ENCODE peak calls at places on chromosomes 6 and 20, in eight cellular contexts. One of them, this sample, is unnamed.

GRCh38 chr20:23244207-23244915 is 106.2 kb upstream of the NXT1 start:
- DNase-seq in HFF-Myc: no peak
- DNase-seq in brain microvascular endothelial cell: no peak
- DNase-seq in ovary: no peak
- DNase-seq in kidney: no peak
- DNase-seq in cardiac fibroblast: peak
- DNase-seq in transverse colon: no peak
- DNase-seq in Panc1: no peak
- DNase-seq in this sample: no peak

GRCh38 chr20:63732118-63733095 is 4.1 kb upstream of the LIME1 start:
- DNase-seq in brain microvascular endothelial cell: no peak
- DNase-seq in ovary: no peak
- DNase-seq in Panc1: no peak
- DNase-seq in transverse colon: no peak
- DNase-seq in cardiac fibroblast: no peak
- DNase-seq in HFF-Myc: no peak
- DNase-seq in kidney: no peak
- DNase-seq in this sample: no peak

GRCh38 chr20:40690836-40691565 is 2.0 kb upstream of the MAFB start:
- DNase-seq in ovary: peak
- DNase-seq in brain microvascular endothelial cell: no peak
- DNase-seq in HFF-Myc: no peak
- DNase-seq in transverse colon: no peak
- DNase-seq in kidney: no peak
- DNase-seq in Panc1: no peak
- DNase-seq in cardiac fibroblast: no peak
- DNase-seq in this sample: no peak

GRCh38 chr6:128512296-128512695 is 8.1 kb downstream of the PTPRK start:
- DNase-seq in Panc1: no peak
- DNase-seq in ovary: no peak
- DNase-seq in transverse colon: no peak
- DNase-seq in kidney: no peak
- DNase-seq in cardiac fibroblast: no peak
- DNase-seq in brain microvascular endothelial cell: no peak
- DNase-seq in HFF-Myc: no peak
- DNase-seq in this sample: no peak

GRCh38 chr20:50034567-50035170 is 51.9 kb downstream of the SNAI1 start:
- DNase-seq in ovary: no peak
- DNase-seq in HFF-Myc: no peak
- DNase-seq in kidney: no peak
- DNase-seq in transverse colon: no peak
- DNase-seq in brain microvascular endothelial cell: no peak
- DNase-seq in cardiac fibroblast: peak
- DNase-seq in Panc1: no peak
- DNase-seq in this sample: peak

GRCh38 chr6:108651287-108651686 is 90.6 kb downstream of the FOXO3 start:
- DNase-seq in brain microvascular endothelial cell: no peak
- DNase-seq in kidney: no peak
- DNase-seq in transverse colon: no peak
- DNase-seq in ovary: no peak
- DNase-seq in cardiac fibroblast: no peak
- DNase-seq in HFF-Myc: no peak
- DNase-seq in Panc1: no peak
- DNase-seq in this sample: peak

GRCh38 chr20:21027569-21027968 is 78.6 kb downstream of the LINC00237 start:
- DNase-seq in Panc1: no peak
- DNase-seq in transverse colon: no peak
- DNase-seq in cardiac fibroblast: no peak
- DNase-seq in HFF-Myc: no peak
- DNase-seq in brain microvascular endothelial cell: no peak
- DNase-seq in ovary: no peak
- DNase-seq in kidney: no peak
- DNase-seq in this sample: peak

GRCh38 chr6:116304538-116305097 is 24.9 kb upstream of the TSPYL1 start:
- DNase-seq in HFF-Myc: no peak
- DNase-seq in brain microvascular endothelial cell: no peak
- DNase-seq in transverse colon: no peak
- DNase-seq in cardiac fibroblast: no peak
- DNase-seq in Panc1: no peak
- DNase-seq in ovary: no peak
- DNase-seq in kidney: no peak
- DNase-seq in this sample: no peak

GRCh38 chr20:9061434-9061833 is 7.5 kb upstream of the PLCB4 start:
- DNase-seq in HFF-Myc: no peak
- DNase-seq in brain microvascular endothelial cell: no peak
- DNase-seq in kidney: no peak
- DNase-seq in Panc1: no peak
- DNase-seq in ovary: no peak
- DNase-seq in transverse colon: no peak
- DNase-seq in cardiac fibroblast: no peak
- DNase-seq in this sample: no peak

GRCh38 chr6:4585682-4586468 is 190.3 kb upstream of the CDYL start:
- DNase-seq in cardiac fibroblast: no peak
- DNase-seq in ovary: no peak
- DNase-seq in Panc1: no peak
- DNase-seq in transverse colon: no peak
- DNase-seq in kidney: no peak
- DNase-seq in brain microvascular endothelial cell: no peak
- DNase-seq in HFF-Myc: no peak
- DNase-seq in this sample: no peak

GRCh38 chr6:110183292-110183691 is 3.1 kb downstream of the CDC40 start:
- DNase-seq in transverse colon: no peak
- DNase-seq in cardiac fibroblast: no peak
- DNase-seq in brain microvascular endothelial cell: no peak
- DNase-seq in kidney: no peak
- DNase-seq in Panc1: no peak
- DNase-seq in HFF-Myc: no peak
- DNase-seq in ovary: no peak
- DNase-seq in this sample: no peak

GRCh38 chr6:163449076-163449475 is 34.6 kb downstream of the QKI start:
- DNase-seq in ovary: no peak
- DNase-seq in HFF-Myc: no peak
- DNase-seq in brain microvascular endothelial cell: no peak
- DNase-seq in kidney: no peak
- DNase-seq in transverse colon: no peak
- DNase-seq in cardiac fibroblast: no peak
- DNase-seq in Panc1: no peak
- DNase-seq in this sample: no peak

GRCh38 chr20:54172856-54173652 is 732 bp downstream of the CYP24A1 start:
- DNase-seq in brain microvascular endothelial cell: no peak
- DNase-seq in Panc1: no peak
- DNase-seq in transverse colon: no peak
- DNase-seq in cardiac fibroblast: no peak
- DNase-seq in kidney: peak
- DNase-seq in ovary: no peak
- DNase-seq in HFF-Myc: no peak
- DNase-seq in this sample: peak

GRCh38 chr20:62031462-62032092 is 34.1 kb downstream of the TAF4 start:
- DNase-seq in kidney: peak
- DNase-seq in Panc1: no peak
- DNase-seq in ovary: no peak
- DNase-seq in transverse colon: no peak
- DNase-seq in cardiac fibroblast: no peak
- DNase-seq in HFF-Myc: no peak
- DNase-seq in brain microvascular endothelial cell: no peak
- DNase-seq in this sample: no peak

GRCh38 chr20:61925555-61926252 is 140.0 kb downstream of the TAF4 start:
- DNase-seq in kidney: peak
- DNase-seq in cardiac fibroblast: peak
- DNase-seq in HFF-Myc: no peak
- DNase-seq in Panc1: no peak
- DNase-seq in brain microvascular endothelial cell: peak
- DNase-seq in ovary: no peak
- DNase-seq in transverse colon: no peak
- DNase-seq in this sample: peak

GRCh38 chr20:50516180-50516934 is 6.2 kb downstream of the PTPN1 start:
- DNase-seq in ovary: no peak
- DNase-seq in cardiac fibroblast: no peak
- DNase-seq in kidney: no peak
- DNase-seq in brain microvascular endothelial cell: no peak
- DNase-seq in Panc1: no peak
- DNase-seq in transverse colon: no peak
- DNase-seq in HFF-Myc: no peak
- DNase-seq in this sample: no peak

DNA sequence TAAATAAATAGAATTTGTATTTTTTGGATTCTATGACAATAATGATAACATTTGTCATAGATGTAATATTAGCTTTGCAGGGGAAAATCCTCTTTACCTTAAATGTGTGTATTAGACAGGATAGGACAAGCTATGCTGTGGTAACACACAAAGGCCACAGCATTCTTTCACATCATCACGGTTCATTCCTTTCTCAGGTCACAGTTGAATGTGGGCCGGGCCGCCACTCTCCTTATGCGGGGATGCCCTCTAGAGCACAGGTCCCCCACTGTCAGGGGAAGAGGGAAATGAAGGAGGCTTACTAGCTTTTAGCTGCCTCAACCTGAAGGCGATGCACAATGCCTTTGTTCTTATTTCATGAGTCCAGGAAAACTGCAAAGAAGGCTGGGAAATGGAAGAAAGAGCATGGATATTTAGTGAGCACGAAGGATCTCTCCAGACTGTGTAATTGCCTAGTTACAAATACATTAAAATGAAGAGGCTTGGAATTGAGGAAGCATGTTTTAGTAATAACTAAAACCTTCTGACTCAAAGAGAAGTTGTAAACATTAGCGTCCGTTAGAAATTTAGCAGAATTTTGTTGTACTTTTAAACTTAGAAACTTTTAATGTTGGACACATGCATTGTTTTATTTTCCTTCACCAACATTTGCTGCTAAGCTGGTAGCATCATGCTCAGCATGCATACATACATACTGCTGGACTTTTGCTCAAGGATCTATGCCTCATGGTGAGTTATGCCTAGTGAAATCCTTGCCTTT is 248.9 kb upstream of the FOXQ1 start:
- DNase-seq in ovary: no peak
- DNase-seq in kidney: no peak
- DNase-seq in cardiac fibroblast: no peak
- DNase-seq in Panc1: no peak
- DNase-seq in HFF-Myc: no peak
- DNase-seq in brain microvascular endothelial cell: no peak
- DNase-seq in transverse colon: no peak
- DNase-seq in this sample: peak
- TF ChIP-seq CTCF in ovary: no peak
- TF ChIP-seq CTCF in kidney: no peak
- TF ChIP-seq CTCF in cardiac fibroblast: no peak
- TF ChIP-seq CTCF in Panc1: peak
- TF ChIP-seq CTCF in HFF-Myc: peak
- TF ChIP-seq CTCF in brain microvascular endothelial cell: no peak
- TF ChIP-seq CTCF in transverse colon: no peak
- TF ChIP-seq CTCF in this sample: no peak

DNA sequence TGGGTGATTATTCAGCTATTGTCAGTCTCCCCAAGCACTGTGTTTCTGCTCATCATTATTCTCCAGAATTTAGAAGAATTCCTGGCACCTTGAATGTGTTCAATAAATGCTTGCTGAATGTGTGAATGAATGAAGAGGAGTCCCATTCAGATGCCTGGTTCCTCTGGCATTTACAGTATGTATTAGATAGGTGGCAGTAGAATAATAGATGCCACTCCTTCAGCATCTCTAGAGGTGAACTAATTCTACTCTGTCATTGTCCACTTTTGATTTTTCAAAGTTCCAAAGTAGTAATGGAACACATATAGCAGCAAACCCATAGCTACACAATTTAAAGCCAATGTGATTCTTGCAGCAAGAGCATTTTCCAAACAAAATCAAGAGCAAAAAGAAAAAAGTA is 118.9 kb upstream of the CEP162 start:
- DNase-seq in brain microvascular endothelial cell: no peak
- DNase-seq in kidney: no peak
- DNase-seq in HFF-Myc: no peak
- DNase-seq in Panc1: no peak
- DNase-seq in transverse colon: no peak
- DNase-seq in ovary: no peak
- DNase-seq in cardiac fibroblast: peak
- DNase-seq in this sample: peak
- TF ChIP-seq CTCF in brain microvascular endothelial cell: peak
- TF ChIP-seq CTCF in kidney: no peak
- TF ChIP-seq CTCF in HFF-Myc: peak
- TF ChIP-seq CTCF in Panc1: peak
- TF ChIP-seq CTCF in transverse colon: no peak
- TF ChIP-seq CTCF in ovary: no peak
- TF ChIP-seq CTCF in cardiac fibroblast: peak
- TF ChIP-seq CTCF in this sample: peak

DNA sequence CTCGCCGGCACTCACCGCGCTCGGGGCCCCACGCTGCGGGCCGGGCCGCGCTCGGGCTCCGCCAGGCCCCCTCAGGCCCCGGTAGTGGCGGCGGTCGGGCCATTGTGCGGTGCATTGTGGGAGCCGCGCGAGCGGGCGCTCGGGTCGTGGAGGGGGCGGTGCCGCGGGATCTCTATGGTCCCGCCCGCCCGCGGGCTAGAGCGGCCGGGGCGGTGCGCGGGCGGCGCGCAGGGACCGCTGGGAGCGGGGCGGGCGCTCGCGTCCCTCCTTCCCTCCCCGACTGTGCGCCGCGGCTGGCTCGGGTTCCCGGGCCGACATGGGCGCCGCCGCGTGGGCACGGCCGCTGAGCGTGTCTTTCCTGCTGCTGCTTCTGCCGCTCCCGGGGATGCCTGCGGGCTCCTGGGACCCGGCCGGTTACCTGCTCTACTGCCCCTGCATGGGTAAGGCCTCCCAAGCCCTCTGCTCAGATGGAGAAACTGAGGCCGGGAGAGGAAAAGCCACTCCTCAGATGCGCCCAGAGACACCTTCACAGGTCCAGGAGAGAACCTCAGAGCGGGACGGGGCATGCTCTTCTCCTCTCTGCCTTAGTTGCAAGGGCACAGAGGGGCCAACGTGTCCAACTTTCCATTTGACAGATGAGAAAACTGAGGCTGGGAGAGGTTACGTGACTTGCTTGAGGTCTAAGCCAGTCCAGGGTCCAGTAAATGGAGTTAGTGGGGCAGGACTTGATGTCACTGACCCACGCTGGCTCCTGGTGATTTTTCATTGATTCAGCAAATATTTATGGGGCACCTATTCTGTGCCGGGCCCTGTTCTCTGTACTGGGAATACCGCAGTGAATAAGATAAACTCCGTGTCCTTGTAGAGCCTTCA is at the start of the genes PLAGL2 and POFUT1:
- DNase-seq in cardiac fibroblast: peak
- DNase-seq in Panc1: peak
- DNase-seq in transverse colon: peak
- DNase-seq in HFF-Myc: no peak
- DNase-seq in ovary: peak
- DNase-seq in kidney: peak
- DNase-seq in brain microvascular endothelial cell: peak
- DNase-seq in this sample: peak
- TF ChIP-seq CTCF in cardiac fibroblast: no peak
- TF ChIP-seq CTCF in Panc1: no peak
- TF ChIP-seq CTCF in transverse colon: peak
- TF ChIP-seq CTCF in HFF-Myc: no peak
- TF ChIP-seq CTCF in ovary: peak
- TF ChIP-seq CTCF in kidney: peak
- TF ChIP-seq CTCF in brain microvascular endothelial cell: no peak
- TF ChIP-seq CTCF in this sample: no peak

DNA sequence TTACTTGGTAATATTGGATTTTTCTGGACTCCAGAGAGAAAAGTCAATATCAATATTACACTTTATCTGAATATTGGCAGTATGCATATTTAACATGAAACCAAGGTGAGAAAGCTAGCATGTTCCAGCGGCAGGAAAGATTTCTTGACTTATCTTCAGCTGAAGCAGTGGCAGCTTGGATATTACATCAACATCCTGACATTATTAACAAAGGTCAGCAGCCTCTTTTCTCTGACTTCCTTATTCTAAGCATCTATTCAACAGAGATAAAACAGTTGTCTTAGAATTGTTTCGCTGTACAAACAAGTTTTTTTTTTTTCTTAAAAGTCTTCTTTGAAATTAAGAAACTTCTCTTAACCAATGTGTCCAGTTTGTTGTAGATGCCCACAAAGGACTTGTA is 11.8 kb downstream of the DCBLD1 start:
- DNase-seq in cardiac fibroblast: peak
- DNase-seq in brain microvascular endothelial cell: peak
- DNase-seq in transverse colon: no peak
- DNase-seq in Panc1: no peak
- DNase-seq in ovary: no peak
- DNase-seq in HFF-Myc: no peak
- DNase-seq in kidney: no peak
- DNase-seq in this sample: no peak
- TF ChIP-seq CTCF in cardiac fibroblast: no peak
- TF ChIP-seq CTCF in brain microvascular endothelial cell: no peak
- TF ChIP-seq CTCF in transverse colon: no peak
- TF ChIP-seq CTCF in Panc1: no peak
- TF ChIP-seq CTCF in ovary: no peak
- TF ChIP-seq CTCF in HFF-Myc: no peak
- TF ChIP-seq CTCF in kidney: no peak
- TF ChIP-seq CTCF in this sample: no peak

This sample was measured in MCF 10A.